ENCODE peak calls at places on chromosomes 12 and 14, in four cellular contexts. One of them, this sample, is unnamed. For H3K4me1, the result is how much of the 10 kb centered on the place peaks cover.

GRCh38 chr12:72179841-72180240 is 92.3 kb upstream of the TRHDE start:
- DNase-seq in aorta: no peak
- DNase-seq in psoas muscle: no peak
- DNase-seq in GM23248: no peak
- DNase-seq in this sample: no peak

GRCh38 chr12:133106253-133106652 is 23.8 kb downstream of the ZNF891 start:
- DNase-seq in GM23248: peak
- DNase-seq in psoas muscle: no peak
- DNase-seq in aorta: no peak
- DNase-seq in this sample: no peak

GRCh38 chr12:67331123-67331522 is 62.0 kb downstream of the CAND1 start:
- DNase-seq in GM23248: no peak
- DNase-seq in psoas muscle: no peak
- DNase-seq in aorta: no peak
- DNase-seq in this sample: no peak

GRCh38 chr12:75660805-75661404 is 149.5 kb upstream of the KRR1 start:
- DNase-seq in aorta: no peak
- DNase-seq in GM23248: peak
- DNase-seq in psoas muscle: no peak
- DNase-seq in this sample: no peak

GRCh38 chr14:75643985-75644384 is 16.7 kb downstream of the ERG28 start:
- DNase-seq in GM23248: no peak
- DNase-seq in aorta: no peak
- DNase-seq in psoas muscle: no peak
- DNase-seq in this sample: no peak

GRCh38 chr14:32932302-32932920 is 6.3 kb upstream of the NPAS3 start:
- DNase-seq in aorta: no peak
- DNase-seq in GM23248: no peak
- DNase-seq in psoas muscle: no peak
- DNase-seq in this sample: no peak

GRCh38 chr14:24196071-24197061 is 1.1 kb upstream of the TM9SF1 start:
- DNase-seq in psoas muscle: no peak
- DNase-seq in aorta: no peak
- DNase-seq in GM23248: peak
- DNase-seq in this sample: no peak

GRCh38 chr12:3377056-3377455 is 113.9 kb upstream of the PRMT8 start:
- DNase-seq in aorta: no peak
- DNase-seq in psoas muscle: no peak
- DNase-seq in GM23248: no peak
- DNase-seq in this sample: no peak

GRCh38 chr12:48125985-48126384 is 6.8 kb downstream of the PFKM start:
- DNase-seq in aorta: no peak
- DNase-seq in psoas muscle: peak
- DNase-seq in GM23248: no peak
- DNase-seq in this sample: no peak

GRCh38 chr12:84996759-84997158 is 39.3 kb downstream of the TSPAN19 start:
- DNase-seq in GM23248: no peak
- DNase-seq in psoas muscle: no peak
- DNase-seq in aorta: no peak
- DNase-seq in this sample: no peak

GRCh38 chr12:6703631-6704030 is 3.0 kb upstream of the PIANP start:
- DNase-seq in aorta: peak
- DNase-seq in psoas muscle: no peak
- DNase-seq in GM23248: peak
- DNase-seq in this sample: no peak

GRCh38 chr12:2457215-2458112 is 337.3 kb upstream of the FKBP4 start:
- DNase-seq in psoas muscle: no peak
- DNase-seq in aorta: no peak
- DNase-seq in GM23248: no peak
- DNase-seq in this sample: no peak

GRCh38 chr12:26713885-26714383 is 119.1 kb downstream of the ITPR2 start:
- DNase-seq in aorta: no peak
- DNase-seq in GM23248: no peak
- DNase-seq in psoas muscle: no peak
- DNase-seq in this sample: no peak

GRCh38 chr12:38101753-38102152 is 214.8 kb upstream of the ALG10B start:
- DNase-seq in GM23248: no peak
- DNase-seq in aorta: no peak
- DNase-seq in psoas muscle: no peak
- DNase-seq in this sample: no peak

GRCh38 chr12:49507139-49507538 is 31.7 kb upstream of the KCNH3 start:
- DNase-seq in psoas muscle: no peak
- DNase-seq in GM23248: peak
- DNase-seq in aorta: no peak
- DNase-seq in this sample: no peak

GRCh38 chr12:112275836-112276235 is 106.4 kb downstream of the HECTD4 start:
- DNase-seq in psoas muscle: no peak
- DNase-seq in aorta: no peak
- DNase-seq in GM23248: no peak
- DNase-seq in this sample: no peak

GRCh38 chr12:124913474-124914391 is 717 bp downstream of the UBC start:
- DNase-seq in psoas muscle: peak
- DNase-seq in GM23248: peak
- DNase-seq in aorta: peak
- DNase-seq in this sample: peak

GRCh38 chr12:109988274-109988673 is 7.9 kb downstream of the GIT2 start:
- DNase-seq in GM23248: no peak
- DNase-seq in psoas muscle: no peak
- DNase-seq in aorta: no peak
- DNase-seq in this sample: no peak

GRCh38 chr14:93316716-93317115 is 16.1 kb downstream of the BTBD7 start:
- DNase-seq in aorta: no peak
- DNase-seq in psoas muscle: no peak
- DNase-seq in GM23248: peak
- DNase-seq in this sample: no peak

GRCh38 chr12:124500232-124501079 is 67.0 kb downstream of the NCOR2 start:
- DNase-seq in psoas muscle: no peak
- DNase-seq in GM23248: peak
- DNase-seq in aorta: no peak
- DNase-seq in this sample: no peak

GRCh38 chr12:4278582-4278939 is 5.0 kb downstream of the CCND2 start:
- DNase-seq in psoas muscle: peak
- DNase-seq in aorta: peak
- DNase-seq in GM23248: no peak
- DNase-seq in this sample: peak

GRCh38 chr12:6765634-6766581 is at the start of gene PTMS:
- DNase-seq in GM23248: peak
- DNase-seq in psoas muscle: peak
- DNase-seq in aorta: peak
- DNase-seq in this sample: peak

GRCh38 chr12:120252071-120252906 is 13.2 kb downstream of the PXN start:
- DNase-seq in psoas muscle: no peak
- DNase-seq in GM23248: no peak
- DNase-seq in aorta: no peak
- DNase-seq in this sample: no peak

GRCh38 chr14:22892488-22892887 is 9.5 kb downstream of the REM2 start:
- DNase-seq in GM23248: no peak
- DNase-seq in aorta: no peak
- DNase-seq in psoas muscle: no peak
- DNase-seq in this sample: no peak

GRCh38 chr12:91562476-91562875 is 379.9 kb upstream of the DCN start:
- DNase-seq in GM23248: peak
- DNase-seq in aorta: no peak
- DNase-seq in psoas muscle: no peak
- DNase-seq in this sample: no peak

GRCh38 chr12:128754275-128754674 is 69.5 kb downstream of the SLC15A4 start:
- DNase-seq in psoas muscle: no peak
- DNase-seq in aorta: no peak
- DNase-seq in GM23248: peak
- DNase-seq in this sample: no peak

GRCh38 chr14:96253140-96253539 is 2.9 kb upstream of the BDKRB1 start:
- DNase-seq in GM23248: peak
- DNase-seq in aorta: no peak
- DNase-seq in psoas muscle: no peak
- DNase-seq in this sample: no peak

GRCh38 chr12:26654623-26655022 is 178.4 kb downstream of the ITPR2 start:
- DNase-seq in aorta: no peak
- DNase-seq in GM23248: no peak
- DNase-seq in psoas muscle: no peak
- DNase-seq in this sample: no peak

GRCh38 chr12:2137707-2138106 is 84.9 kb downstream of the CACNA1C start:
- DNase-seq in GM23248: no peak
- DNase-seq in psoas muscle: no peak
- DNase-seq in aorta: peak
- DNase-seq in this sample: peak

GRCh38 chr12:102454808-102455760 is 25.3 kb downstream of the IGF1 start:
- DNase-seq in psoas muscle: peak
- DNase-seq in GM23248: peak
- DNase-seq in aorta: no peak
- DNase-seq in this sample: no peak

GRCh38 chr12:51076235-51076930 is 7.0 kb downstream of the CSRNP2 start:
- DNase-seq in GM23248: no peak
- DNase-seq in psoas muscle: no peak
- DNase-seq in aorta: no peak
- DNase-seq in this sample: no peak

GRCh38 chr12:51075390-51075789 is 8.0 kb downstream of the CSRNP2 start:
- DNase-seq in GM23248: no peak
- DNase-seq in aorta: no peak
- DNase-seq in psoas muscle: no peak
- DNase-seq in this sample: no peak

GRCh38 chr12:51082561-51083139 is 746 bp downstream of the CSRNP2 start:
- DNase-seq in psoas muscle: no peak
- DNase-seq in GM23248: peak
- DNase-seq in aorta: no peak
- DNase-seq in this sample: peak

GRCh38 chr12:51080136-51080535 is 3.3 kb downstream of the CSRNP2 start:
- DNase-seq in aorta: no peak
- DNase-seq in psoas muscle: no peak
- DNase-seq in GM23248: no peak
- DNase-seq in this sample: no peak

DNA sequence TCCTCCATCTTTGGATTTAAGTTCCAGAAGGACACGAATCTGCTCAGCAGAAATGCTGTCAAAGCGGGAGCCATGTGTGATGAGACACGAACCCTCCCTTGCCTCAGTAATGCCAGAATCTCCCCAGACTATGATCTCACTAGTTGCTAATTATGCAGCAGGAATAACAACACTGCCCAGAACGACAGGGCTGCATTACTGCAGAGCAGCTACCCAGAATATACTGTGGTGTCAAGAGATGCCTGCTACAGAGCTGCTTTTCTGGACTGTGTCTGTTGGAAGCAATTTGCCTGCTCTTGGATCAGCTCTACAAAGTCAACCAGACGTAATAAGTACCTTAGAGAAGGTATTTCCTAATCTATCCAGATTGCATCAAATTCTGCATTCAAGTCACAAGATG is 5.5 kb downstream of the CSRNP2 start:
- DNase-seq in GM23248: peak
- DNase-seq in psoas muscle: no peak
- DNase-seq in aorta: no peak
- DNase-seq in this sample: no peak
- H3K27ac ChIP-seq in GM23248: peak
- H3K27ac ChIP-seq in psoas muscle: no peak
- H3K27ac ChIP-seq in aorta: no peak
- H3K27ac ChIP-seq in this sample: no peak

GRCh38 chr14:61454545-61454944 is 133.2 kb downstream of the PRKCH start:
- DNase-seq in aorta: no peak
- DNase-seq in psoas muscle: no peak
- DNase-seq in GM23248: no peak
- DNase-seq in this sample: no peak
- H3K4me1 ChIP-seq in aorta: under half
- H3K4me1 ChIP-seq in psoas muscle: under half
- H3K4me1 ChIP-seq in GM23248: under half
- H3K4me1 ChIP-seq in this sample: under half

DNA sequence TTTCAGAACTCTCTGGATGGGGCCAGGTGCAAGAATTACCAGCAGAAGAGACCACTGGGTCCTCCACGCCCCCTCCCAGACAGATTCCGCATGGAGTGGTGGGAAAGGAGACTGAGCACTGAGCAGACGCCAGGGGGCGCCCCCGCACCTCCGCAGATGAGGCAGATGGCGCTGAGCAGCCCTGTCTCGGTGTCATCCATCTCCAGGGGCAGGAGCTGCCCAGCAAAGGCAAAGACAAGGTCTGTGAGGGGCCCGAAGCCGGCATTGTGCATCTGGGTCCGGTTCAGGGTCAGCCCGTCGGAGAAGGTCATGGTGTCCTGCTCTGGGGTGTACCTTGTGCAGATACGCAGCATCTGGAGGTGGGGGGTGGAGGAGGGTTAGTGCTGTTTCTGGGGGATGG is 6.3 kb upstream of the ITGB7 start:
- DNase-seq in aorta: peak
- DNase-seq in psoas muscle: peak
- DNase-seq in GM23248: peak
- DNase-seq in this sample: peak
- H3K27ac ChIP-seq in aorta: no peak
- H3K27ac ChIP-seq in psoas muscle: no peak
- H3K27ac ChIP-seq in GM23248: peak
- H3K27ac ChIP-seq in this sample: no peak

GRCh38 chr12:96371138-96371786 is 29.0 kb downstream of the CDK17 start:
- DNase-seq in psoas muscle: no peak
- DNase-seq in aorta: no peak
- DNase-seq in GM23248: no peak
- DNase-seq in this sample: no peak

GRCh38 chr12:96368687-96369086 is 31.6 kb downstream of the CDK17 start:
- DNase-seq in GM23248: no peak
- DNase-seq in psoas muscle: no peak
- DNase-seq in aorta: no peak
- DNase-seq in this sample: no peak

GRCh38 chr12:96375173-96375572 is 25.1 kb downstream of the CDK17 start:
- DNase-seq in psoas muscle: no peak
- DNase-seq in GM23248: no peak
- DNase-seq in aorta: no peak
- DNase-seq in this sample: peak

GRCh38 chr12:96375841-96376249 is 24.4 kb downstream of the CDK17 start:
- DNase-seq in psoas muscle: no peak
- DNase-seq in GM23248: no peak
- DNase-seq in aorta: no peak
- DNase-seq in this sample: no peak

DNA sequence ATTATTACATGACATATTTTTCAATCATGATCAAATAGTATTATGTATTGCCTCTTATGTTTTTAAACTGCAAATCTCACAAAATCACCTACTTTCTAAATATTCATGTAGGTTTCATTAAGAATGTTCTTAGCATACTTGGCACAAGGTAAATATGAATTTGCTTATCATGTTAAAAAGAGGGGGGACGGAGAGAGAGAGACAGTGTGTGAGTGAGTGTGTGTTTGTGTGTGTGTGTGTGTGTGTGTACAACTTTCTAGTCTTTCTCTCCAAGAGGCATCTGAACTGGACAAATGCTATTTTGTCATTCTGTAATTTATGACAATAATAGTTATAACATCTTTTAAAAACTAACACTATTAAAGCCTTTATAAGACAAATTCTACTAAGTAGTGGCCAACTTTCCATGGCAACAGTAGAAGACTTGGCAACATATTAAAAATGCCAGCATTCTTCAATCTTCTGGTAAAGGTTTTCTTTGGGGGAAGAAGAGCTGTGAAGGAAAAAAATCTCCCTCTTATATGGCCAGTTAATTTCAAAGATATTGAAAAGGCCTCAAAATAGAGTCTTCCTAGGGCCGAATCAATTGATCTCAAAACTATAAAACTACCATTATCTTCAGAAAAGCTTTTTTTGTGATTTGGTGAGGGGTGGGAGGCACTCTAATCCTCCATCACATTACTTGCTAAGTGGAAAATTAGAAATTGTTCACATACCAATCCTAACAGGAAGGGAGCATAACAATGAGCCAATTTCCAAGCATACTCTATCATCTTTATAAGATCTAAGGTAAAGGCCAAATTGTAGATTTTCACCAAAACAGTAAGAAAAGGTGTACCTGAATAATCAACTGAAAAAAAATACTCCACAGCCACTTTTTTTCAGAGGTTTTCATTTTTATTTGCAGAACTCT is 28.2 kb downstream of the CDK17 start:
- DNase-seq in aorta: no peak
- DNase-seq in psoas muscle: no peak
- DNase-seq in GM23248: peak
- DNase-seq in this sample: no peak
- H3K4me1 ChIP-seq in aorta: under half
- H3K4me1 ChIP-seq in psoas muscle: under half
- H3K4me1 ChIP-seq in GM23248: under half
- H3K4me1 ChIP-seq in this sample: under half